ENCODE peak calls at places on chromosomes 11 and 22, in six cellular contexts. One of them, this sample, is unnamed.

GRCh38 chr11:103051986-103052385 is 40.0 kb downstream of the DCUN1D5 start:
- DNase-seq in lung: no peak
- DNase-seq in left ventricle myocardium superior: no peak
- DNase-seq in mesothelial cell of epicardium: no peak
- DNase-seq in cardiac septum: no peak
- DNase-seq in bronchial epithelial cell: no peak
- DNase-seq in this sample: no peak

GRCh38 chr11:8220261-8221024 is 43.2 kb downstream of the LMO1 start:
- DNase-seq in mesothelial cell of epicardium: no peak
- DNase-seq in bronchial epithelial cell: no peak
- DNase-seq in lung: no peak
- DNase-seq in cardiac septum: no peak
- DNase-seq in left ventricle myocardium superior: no peak
- DNase-seq in this sample: no peak

GRCh38 chr22:36536717-36537116 is 7.8 kb upstream of the EIF3D start:
- DNase-seq in bronchial epithelial cell: no peak
- DNase-seq in mesothelial cell of epicardium: no peak
- DNase-seq in lung: no peak
- DNase-seq in left ventricle myocardium superior: no peak
- DNase-seq in cardiac septum: no peak
- DNase-seq in this sample: no peak

GRCh38 chr11:62974848-62975522 is 9.8 kb downstream of the SLC22A6 start:
- DNase-seq in mesothelial cell of epicardium: peak; percentile 42
- DNase-seq in bronchial epithelial cell: peak; percentile 8
- DNase-seq in left ventricle myocardium superior: peak; percentile 83
- DNase-seq in lung: no peak
- DNase-seq in cardiac septum: peak; percentile 78
- DNase-seq in this sample: no peak

GRCh38 chr11:93519179-93519578 is 24.0 kb downstream of the SMCO4 start:
- DNase-seq in cardiac septum: no peak
- DNase-seq in mesothelial cell of epicardium: no peak
- DNase-seq in lung: no peak
- DNase-seq in left ventricle myocardium superior: no peak
- DNase-seq in bronchial epithelial cell: no peak
- DNase-seq in this sample: no peak

GRCh38 chr11:15815246-15816209 is 540.8 kb downstream of the SOX6 start:
- DNase-seq in cardiac septum: no peak
- DNase-seq in left ventricle myocardium superior: no peak
- DNase-seq in lung: peak; percentile 5
- DNase-seq in mesothelial cell of epicardium: no peak
- DNase-seq in bronchial epithelial cell: peak; percentile 68
- DNase-seq in this sample: no peak

GRCh38 chr22:26713823-26714449 is 56.5 kb downstream of the MIAT start:
- DNase-seq in mesothelial cell of epicardium: no peak
- DNase-seq in bronchial epithelial cell: peak; percentile 5
- DNase-seq in left ventricle myocardium superior: no peak
- DNase-seq in lung: no peak
- DNase-seq in cardiac septum: no peak
- DNase-seq in this sample: no peak

GRCh38 chr22:20267441-20268288 is 453 bp downstream of the RTN4R start:
- DNase-seq in left ventricle myocardium superior: peak; percentile 51
- DNase-seq in bronchial epithelial cell: no peak
- DNase-seq in lung: peak; percentile 45
- DNase-seq in cardiac septum: no peak
- DNase-seq in mesothelial cell of epicardium: no peak
- DNase-seq in this sample: no peak

GRCh38 chr11:3203221-3204043 is 15.2 kb downstream of the MRGPRG start:
- DNase-seq in mesothelial cell of epicardium: no peak
- DNase-seq in lung: no peak
- DNase-seq in cardiac septum: peak; percentile 58
- DNase-seq in left ventricle myocardium superior: peak; percentile 41
- DNase-seq in bronchial epithelial cell: no peak
- DNase-seq in this sample: no peak

GRCh38 chr11:131723088-131723487 is 352.7 kb downstream of the NTM start:
- DNase-seq in mesothelial cell of epicardium: no peak
- DNase-seq in left ventricle myocardium superior: no peak
- DNase-seq in cardiac septum: no peak
- DNase-seq in lung: no peak
- DNase-seq in bronchial epithelial cell: no peak
- DNase-seq in this sample: no peak

GRCh38 chr11:119365071-119365591 is 16.4 kb downstream of the USP2 start:
- DNase-seq in mesothelial cell of epicardium: no peak
- DNase-seq in cardiac septum: no peak
- DNase-seq in left ventricle myocardium superior: no peak
- DNase-seq in bronchial epithelial cell: no peak
- DNase-seq in lung: no peak
- DNase-seq in this sample: no peak

GRCh38 chr11:111601979-111602864 is at the start of gene SIK2:
- DNase-seq in lung: peak; percentile 94
- DNase-seq in cardiac septum: peak; percentile 93
- DNase-seq in mesothelial cell of epicardium: peak; percentile 94
- DNase-seq in bronchial epithelial cell: peak; percentile 78
- DNase-seq in left ventricle myocardium superior: peak; percentile 97
- DNase-seq in this sample: peak; percentile 90

GRCh38 chr11:60915250-60915914 is 1.4 kb downstream of the TMEM109 start:
- DNase-seq in bronchial epithelial cell: peak; percentile 75
- DNase-seq in cardiac septum: no peak
- DNase-seq in mesothelial cell of epicardium: no peak
- DNase-seq in lung: peak; percentile 65
- DNase-seq in left ventricle myocardium superior: peak; percentile 67
- DNase-seq in this sample: peak; percentile 64

This sample was measured in breast epithelium.